ENCODE peak calls at places on chromosomes 5 and 9, in seven cellular contexts. V is fibroblast of mammary gland; A is cardiac fibroblast; D is NCI-H345; J is activated T-helper 1 cell treated with Interleukin-2 at 50 U/mL for 16 hours; C is RPMI8226; L is stimulated activated CD8-positive, alpha-beta memory T cell treated with anti-CD3 and anti-CD28 coated beads, Interleukin-15, amount 100 ng/mL, for 1 hour. N is an unnamed sample.
A peak's percentile ranks its signal among the peaks of the same experiment; 100 is the strongest.

GRCh38 chr5:127849891-127850290 is 146.7 kb downstream of the CCDC192 start:
- DNase-seq in V (no peak), A (no peak), D (no peak), J (no peak), C (no peak), L (no peak), N (no peak)

GRCh38 chr9:133490201-133490681 is 11.3 kb upstream of the SLC2A6 start:
- DNase-seq in V (no peak), A (no peak), D (no peak), J (no peak), C (no peak), L (no peak), N (no peak)

GRCh38 chr9:126149661-126150060 is 177.0 kb upstream of the MVB12B start:
- DNase-seq in V (no peak), A (no peak), D (no peak), J (no peak), C (no peak), L (no peak), N (no peak)

GRCh38 chr5:89384391-89384790 is 501.4 kb upstream of the MEF2C start:
- DNase-seq in V (no peak), A (no peak), D (no peak), J (no peak), C (no peak), L (no peak), N (no peak)

GRCh38 chr5:137630972-137631370 is 104.9 kb downstream of the KLHL3 start:
- DNase-seq in V (no peak), A (peak; percentile 34), D (no peak), J (no peak), C (no peak), L (no peak), N (no peak)

GRCh38 chr5:65791721-65792698 is 70.0 kb downstream of the NLN start:
- DNase-seq in V (no peak), A (no peak), D (no peak), J (no peak), C (no peak), L (no peak), N (no peak)

GRCh38 chr5:126694403-126694802 is 82.5 kb upstream of the LMNB1 start:
- DNase-seq in V (no peak), A (no peak), D (no peak), J (no peak), C (no peak), L (no peak), N (no peak)

GRCh38 chr5:119397518-119398380 is 41.9 kb downstream of the TNFAIP8 start:
- DNase-seq in V (peak; percentile 83), A (peak; percentile 62), D (no peak), J (no peak), C (no peak), L (no peak), N (no peak)

GRCh38 chr9:89768051-89768450 is 163.2 kb downstream of the GADD45G start:
- DNase-seq in V (no peak), A (no peak), D (no peak), J (no peak), C (no peak), L (no peak), N (no peak)

GRCh38 chr9:38687389-38687842 is 32.5 kb downstream of the FAM240B start:
- DNase-seq in V (no peak), A (peak; percentile 33), D (no peak), J (peak; percentile 9), C (peak; percentile 59), L (no peak), N (no peak)

GRCh38 chr5:149853019-149853648 is 91.5 kb downstream of the PDE6A start:
- DNase-seq in V (peak; percentile 80), A (peak; percentile 86), D (peak; percentile 42), J (no peak), C (peak; percentile 67), L (peak; percentile 11), N (no peak)

GRCh38 chr5:115166744-115167393 is 2.8 kb downstream of the TRIM36 start:
- DNase-seq in V (no peak), A (no peak), D (no peak), J (no peak), C (no peak), L (no peak), N (no peak)

GRCh38 chr9:116285320-116285719 is 131.7 kb downstream of the PAPPA start:
- DNase-seq in V (no peak), A (no peak), D (peak; percentile 3), J (no peak), C (no peak), L (no peak), N (no peak)

GRCh38 chr5:141095263-141095641 is 837 bp downstream of the PCDHB2 start:
- DNase-seq in V (no peak), A (no peak), D (no peak), J (no peak), C (no peak), L (no peak), N (no peak)

GRCh38 chr9:127776195-127776918 is 2.1 kb downstream of the SH2D3C start:
- DNase-seq in V (no peak), A (no peak), D (no peak), J (peak; percentile 65), C (peak; percentile 97), L (peak; percentile 54), N (peak; percentile 79)

GRCh38 chr5:107455111-107455544 is 215.6 kb downstream of the EFNA5 start:
- DNase-seq in V (no peak), A (peak; percentile 47), D (peak; percentile 12), J (no peak), C (no peak), L (no peak), N (no peak)

GRCh38 chr9:126856326-126856877 is 4.0 kb upstream of the ZBTB34 start:
- DNase-seq in V (no peak), A (no peak), D (no peak), J (no peak), C (no peak), L (no peak), N (no peak)

GRCh38 chr5:176775409-176775808 is 35.0 kb upstream of the UNC5A start:
- DNase-seq in V (peak; percentile 38), A (no peak), D (no peak), J (no peak), C (no peak), L (no peak), N (no peak)

GRCh38 chr9:112007575-112008240 is 111.1 kb downstream of the UGCG start:
- DNase-seq in V (no peak), A (no peak), D (no peak), J (no peak), C (no peak), L (no peak), N (no peak)

GRCh38 chr9:128828719-128829452 is 708 bp downstream of the SPOUT1 start:
- DNase-seq in V (no peak), A (no peak), D (no peak), J (no peak), C (no peak), L (no peak), N (no peak)

GRCh38 chr9:82540175-82540574 is 522.8 kb downstream of the RASEF start:
- DNase-seq in V (no peak), A (no peak), D (no peak), J (no peak), C (no peak), L (no peak), N (no peak)

GRCh38 chr5:105947461-105947860 is 1723.3 kb downstream of the EFNA5 start:
- DNase-seq in V (peak; percentile 19), A (no peak), D (no peak), J (no peak), C (no peak), L (no peak), N (no peak)

GRCh38 chr5:77224672-77225355 is 14.3 kb downstream of the PDE8B start:
- DNase-seq in V (peak; percentile 28), A (peak; percentile 8), D (no peak), J (no peak), C (no peak), L (no peak), N (no peak)

GRCh38 chr5:177446184-177447065 is at the start of gene PRR7:
- DNase-seq in V (peak; percentile 58), A (peak; percentile 66), D (peak; percentile 81), J (peak; percentile 69), C (peak; percentile 87), L (peak; percentile 44), N (peak; percentile 84)

GRCh38 chr5:88861213-88861612 is 21.8 kb downstream of the MEF2C start:
- DNase-seq in V (no peak), A (no peak), D (no peak), J (no peak), C (no peak), L (no peak), N (no peak)

GRCh38 chr5:158995694-158996173 is 104.0 kb downstream of the EBF1 start:
- DNase-seq in V (peak; percentile 59), A (no peak), D (no peak), J (no peak), C (no peak), L (no peak), N (no peak)

GRCh38 chr9:75133396-75133795 is 45.1 kb downstream of the OSTF1 start:
- DNase-seq in V (no peak), A (no peak), D (no peak), J (no peak), C (no peak), L (no peak), N (no peak)

GRCh38 chr9:76591256-76591950 is 132.4 kb downstream of the GCNT1 start:
- DNase-seq in V (peak; percentile 79), A (peak; percentile 74), D (no peak), J (no peak), C (no peak), L (no peak), N (no peak)

GRCh38 chr9:14207352-14207995 is 106.5 kb downstream of the NFIB start:
- DNase-seq in V (no peak), A (no peak), D (no peak), J (no peak), C (no peak), L (no peak), N (no peak)

GRCh38 chr9:86424246-86424891 is 70.2 kb upstream of the TUT7 start:
- DNase-seq in V (peak; percentile 54), A (peak; percentile 15), D (no peak), J (no peak), C (no peak), L (no peak), N (no peak)

GRCh38 chr5:132283423-132284043 is 10.7 kb upstream of the SLC22A4 start:
- DNase-seq in V (peak; percentile 83), A (peak; percentile 73), D (no peak), J (no peak), C (peak; percentile 55), L (no peak), N (no peak)

GRCh38 chr5:160105686-160106085 is 13.6 kb downstream of the PWWP2A start:
- DNase-seq in V (peak; percentile 12), A (peak; percentile 12), D (peak; percentile 1), J (no peak), C (peak; percentile 46), L (no peak), N (no peak)

GRCh38 chr5:19462019-19462418 is 526.0 kb downstream of the CDH18 start:
- DNase-seq in V (no peak), A (no peak), D (no peak), J (no peak), C (no peak), L (no peak), N (no peak)

GRCh38 chr5:77208507-77209163 is 1.8 kb upstream of the PDE8B start:
- DNase-seq in V (no peak), A (no peak), D (peak; percentile 1), J (no peak), C (no peak), L (no peak), N (no peak)

GRCh38 chr9:94920439-94920951 is 194.0 kb downstream of the AOPEP start:
- DNase-seq in V (peak; percentile 90), A (peak; percentile 80), D (no peak), J (no peak), C (no peak), L (no peak), N (no peak)

GRCh38 chr5:17219006-17219422 is 1.6 kb downstream of the BASP1 start:
- DNase-seq in V (no peak), A (peak; percentile 33), D (peak; percentile 80), J (no peak), C (no peak), L (no peak), N (no peak)

GRCh38 chr5:148687427-148687826 is 33.1 kb upstream of the HTR4 start:
- DNase-seq in V (peak; percentile 39), A (peak; percentile 21), D (no peak), J (no peak), C (no peak), L (no peak), N (no peak)

GRCh38 chr5:178207183-178207916 is 3.0 kb downstream of the HNRNPAB start:
- DNase-seq in V (peak; percentile 67), A (peak; percentile 83), D (no peak), J (no peak), C (no peak), L (no peak), N (no peak)

N was measured in KG1.